ENCODE peak calls at places on chromosome 2, in six cellular contexts. U is K562, X is GM12892, D is H1, Q is HepG2, W is GM12878. A is an unnamed sample.

GRCh38 chr2:231512222-231512621 is 18.0 kb downstream of the NMUR1 start:
- DNase-seq in U (no peak), X (no peak), D (no peak), Q (no peak), W (no peak), A (no peak)

GRCh38 chr2:127149384-127149783 is 42.4 kb upstream of the BIN1 start:
- DNase-seq in U (no peak), X (no peak), D (no peak), Q (no peak), W (no peak), A (no peak)

GRCh38 chr2:110946892-110947291 is 173.8 kb upstream of the BCL2L11 start:
- DNase-seq in U (no peak), X (no peak), D (no peak), Q (no peak), W (no peak), A (no peak)

GRCh38 chr2:111066062-111066593 is 54.6 kb upstream of the BCL2L11 start:
- DNase-seq in U (no peak), X (no peak), D (no peak), Q (no peak), W (no peak), A (no peak)

GRCh38 chr2:120883607-120884405 is 148.1 kb downstream of the GLI2 start:
- DNase-seq in U (peak; percentile 40), X (no peak), D (no peak), Q (no peak), W (no peak), A (no peak)

GRCh38 chr2:212777020-212777491 is 238.5 kb upstream of the ERBB4 start:
- DNase-seq in U (no peak), X (no peak), D (no peak), Q (peak; percentile 6), W (peak; percentile 17), A (no peak)

GRCh38 chr2:173101687-173102086 is 26.0 kb downstream of the MAP3K20 start:
- DNase-seq in U (no peak), X (no peak), D (no peak), Q (no peak), W (peak; percentile 28), A (no peak)

GRCh38 chr2:74429487-74430451 is 8.2 kb downstream of the WDR54 start:
- DNase-seq in U (no peak), X (no peak), D (no peak), Q (peak; percentile 95), W (no peak), A (no peak)

GRCh38 chr2:219386532-219387280 is 1.0 kb downstream of the DNPEP start:
- DNase-seq in U (no peak), X (no peak), D (no peak), Q (no peak), W (no peak), A (no peak)

GRCh38 chr2:216017365-216017764 is 4.0 kb upstream of the MREG start:
- DNase-seq in U (no peak), X (no peak), D (no peak), Q (no peak), W (peak; percentile 68), A (no peak)

GRCh38 chr2:156445311-156446218 is 9.4 kb downstream of the GPD2 start:
- DNase-seq in U (no peak), X (no peak), D (no peak), Q (no peak), W (no peak), A (no peak)

GRCh38 chr2:120820885-120821279 is 85.2 kb downstream of the GLI2 start:
- DNase-seq in U (peak; percentile 39), X (no peak), D (no peak), Q (no peak), W (no peak), A (no peak)

GRCh38 chr2:224927011-224927410 is 115.3 kb downstream of the DOCK10 start:
- DNase-seq in U (no peak), X (no peak), D (no peak), Q (no peak), W (no peak), A (no peak)

GRCh38 chr2:122070241-122070731 is 314.8 kb downstream of the TSN start:
- DNase-seq in U (no peak), X (no peak), D (no peak), Q (no peak), W (no peak), A (no peak)

GRCh38 chr2:120846406-120847095 is 110.9 kb downstream of the GLI2 start:
- DNase-seq in U (no peak), X (no peak), D (no peak), Q (no peak), W (no peak), A (no peak)

GRCh38 chr2:64931536-64932326 is 57.5 kb upstream of the SLC1A4 start:
- DNase-seq in U (no peak), X (no peak), D (no peak), Q (no peak), W (no peak), A (no peak)

GRCh38 chr2:190271783-190272456 is 47.7 kb downstream of the HIBCH start:
- DNase-seq in U (peak; percentile 62), X (no peak), D (no peak), Q (no peak), W (no peak), A (no peak)

DNA sequence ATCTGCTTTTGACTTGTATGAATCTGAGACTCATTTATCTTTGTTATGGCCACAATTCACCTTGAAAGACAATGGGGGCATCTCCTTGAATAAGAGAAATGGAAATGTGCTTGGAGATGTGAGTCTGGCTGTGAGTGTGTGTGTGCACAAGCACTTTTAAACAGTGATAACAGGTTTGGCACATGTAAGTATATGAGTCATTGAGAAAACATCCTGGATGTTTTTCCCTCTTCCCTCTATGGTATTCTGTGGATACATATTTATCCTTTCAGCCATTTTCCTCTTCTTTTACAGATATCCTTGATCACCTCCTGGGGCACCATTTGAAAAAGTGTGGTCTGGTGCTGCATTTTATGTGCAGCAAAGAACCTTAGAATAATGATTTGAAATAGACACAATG is 317.3 kb upstream of the THUMPD2 start:
- DNase-seq in U (no peak), X (no peak), D (no peak), Q (no peak), W (no peak), A (no peak)
- TF ChIP-seq TAF1 in U (no peak), X (no peak), D (no peak), Q (no peak), W (no peak), A (no peak)

GRCh38 chr2:228545041-228545440 is 363.6 kb upstream of the SPHKAP start:
- DNase-seq in U (no peak), X (no peak), D (no peak), Q (no peak), W (no peak), A (no peak)
- TF ChIP-seq POLR2AphosphoS5 in U (no peak), X (no peak), D (no peak), Q (no peak), W (no peak), A (no peak)

DNA sequence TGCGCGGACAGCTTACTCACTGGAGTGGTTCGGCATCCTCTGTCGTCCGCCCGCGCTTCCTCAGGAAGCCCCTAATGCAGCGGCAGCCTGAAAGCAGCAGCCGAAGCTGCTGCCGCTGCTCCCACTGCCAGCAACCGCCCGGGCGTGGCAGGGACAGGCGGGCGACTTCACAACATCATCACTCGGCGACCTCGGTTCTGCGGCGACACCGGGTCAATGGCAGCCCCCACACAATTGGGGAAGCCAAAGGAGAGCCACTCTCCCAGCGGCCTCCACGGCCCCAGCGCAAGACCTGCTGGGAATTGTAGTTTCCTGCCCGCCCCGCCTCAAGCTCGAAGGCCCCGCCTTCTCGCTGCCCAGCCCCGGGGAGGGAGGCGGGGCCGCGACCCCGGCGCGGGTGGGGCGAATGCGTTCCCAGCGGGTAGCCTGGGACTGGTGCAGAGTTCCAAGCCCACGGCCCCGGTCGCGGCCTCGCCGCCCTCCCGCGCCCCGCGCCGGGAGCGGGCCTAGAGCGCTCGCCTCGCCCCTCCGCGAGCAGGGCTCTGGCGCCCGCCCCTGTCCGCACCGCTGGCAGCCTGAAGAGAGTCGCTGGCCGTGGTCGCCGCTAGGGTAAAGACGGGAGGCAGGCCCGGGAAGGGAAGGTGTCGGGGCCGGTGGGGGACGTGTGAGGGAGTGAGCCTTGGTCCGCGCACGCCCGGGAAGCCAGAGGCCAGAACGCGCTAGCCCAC is at the start of the genes STRADB and TRAK2:
- DNase-seq in U (peak; percentile 85), X (peak; percentile 89), D (peak; percentile 93), Q (peak; percentile 95), W (peak; percentile 80), A (peak; percentile 89)
- TF ChIP-seq POLR2A in U (peak; percentile 85), X (peak; percentile 94), D (no peak), Q (peak; percentile 97), W (peak; percentile 95), A (peak; percentile 90)

GRCh38 chr2:241814571-241815476 is 5.8 kb downstream of the NEU4 start:
- DNase-seq in U (no peak), X (no peak), D (no peak), Q (no peak), W (no peak), A (peak; percentile 15)
- TF ChIP-seq TAF1 in U (no peak), X (no peak), D (no peak), Q (no peak), W (no peak), A (no peak)

GRCh38 chr2:187553908-187554703 is at the start of gene TFPI:
- DNase-seq in U (peak; percentile 32), X (no peak), D (no peak), Q (peak; percentile 64), W (no peak), A (no peak)
- TF ChIP-seq POLR2AphosphoS5 in U (peak; percentile 90), X (no peak), D (no peak), Q (peak; percentile 75), W (no peak), A (no peak)

GRCh38 chr2:236703310-236703709 is 133.7 kb downstream of the ACKR3 start:
- DNase-seq in U (no peak), X (no peak), D (no peak), Q (no peak), W (no peak), A (no peak)
- TF ChIP-seq POLR2A in U (no peak), X (no peak), D (no peak), Q (no peak), W (no peak), A (no peak)

GRCh38 chr2:25822190-25823117 is 55.8 kb downstream of the ASXL2 start:
- DNase-seq in U (no peak), X (peak; percentile 24), D (peak; percentile 13), Q (no peak), W (no peak), A (no peak)
- TF ChIP-seq TAF1 in U (no peak), X (no peak), D (no peak), Q (no peak), W (no peak), A (no peak)

A was measured in GM12891.